ENCODE peak calls at places on chromosomes 6 and 20, in nine cellular contexts. S, J, P, U, Y, D, Z, Q and L are unnamed samples.

GRCh38 chr20:39116020-39116419 is 153.9 kb downstream of the DHX35 start:
- DNase-seq in P (no peak), D (no peak), S (no peak), Q (no peak), Y (no peak), Z (no peak), U (no peak), J (no peak), L (no peak)

GRCh38 chr6:152356016-152356415 is 281.1 kb downstream of the SYNE1 start:
- DNase-seq in S (no peak), U (no peak), Y (no peak), D (no peak), Z (no peak), J (no peak), P (no peak), Q (no peak), L (no peak)

GRCh38 chr6:39289490-39289889 is 24.7 kb downstream of the KCNK17 start:
- DNase-seq in J (no peak), Q (no peak), U (no peak), S (no peak), D (no peak), Z (no peak), P (no peak), Y (no peak), L (no peak)

GRCh38 chr6:82331031-82331773 is 32.4 kb upstream of the TPBG start:
- DNase-seq in J (no peak), Y (no peak), S (peak), P (peak), U (peak), D (peak), Z (no peak), Q (no peak), L (no peak)

GRCh38 chr20:15119852-15120251 is 782.4 kb upstream of the FLRT3 start:
- DNase-seq in J (no peak), Q (no peak), Y (no peak), P (no peak), D (no peak), Z (no peak), U (no peak), S (no peak), L (no peak)

GRCh38 chr6:83231146-83231545 is 38.0 kb downstream of the RWDD2A start:
- DNase-seq in Y (no peak), S (peak), J (no peak), Q (no peak), D (no peak), P (no peak), Z (no peak), U (peak), L (no peak)

GRCh38 chr20:61531553-61532345 is 279.7 kb downstream of the CDH4 start:
- DNase-seq in Y (no peak), Q (no peak), S (no peak), D (no peak), P (no peak), Z (no peak), U (no peak), J (no peak), L (no peak)

GRCh38 chr6:104728444-104728843 is 131.3 kb downstream of the HACE1 start:
- DNase-seq in Q (no peak), P (no peak), Y (no peak), S (no peak), U (no peak), D (no peak), Z (no peak), J (no peak), L (no peak)

GRCh38 chr6:129801909-129802308 is 59.2 kb downstream of the TMEM244 start:
- DNase-seq in D (no peak), S (no peak), Y (no peak), Q (no peak), J (no peak), U (no peak), P (no peak), Z (no peak), L (no peak)